ENCODE peak calls at places on chromosomes 16 and 17, in six cellular contexts. H, C, Z, B, E and G are unnamed samples.

GRCh38 chr16:28884045-28884444 is 5.8 kb downstream of the ATP2A1 start:
- DNase-seq in H (no peak), C (no peak), Z (no peak), B (no peak), E (no peak), G (no peak)

GRCh38 chr17:76432712-76433336 is 20.1 kb downstream of the UBE2O start:
- DNase-seq in H (no peak), C (no peak), Z (no peak), B (peak; percentile 65), E (peak; percentile 52), G (no peak)

GRCh38 chr17:61294777-61295176 is 104.9 kb upstream of the TBX2 start:
- DNase-seq in H (no peak), C (no peak), Z (no peak), B (peak; percentile 57), E (peak; percentile 87), G (no peak)

GRCh38 chr17:78226752-78227454 is 4.5 kb upstream of the TMEM235 start:
- DNase-seq in H (no peak), C (no peak), Z (peak; percentile 28), B (peak; percentile 71), E (no peak), G (no peak)

GRCh38 chr17:61381537-61381936 is 18.1 kb upstream of the TBX2 start:
- DNase-seq in H (no peak), C (no peak), Z (no peak), B (no peak), E (no peak), G (no peak)

GRCh38 chr17:74213897-74214386 is 571 bp downstream of the TTYH2 start:
- DNase-seq in H (no peak), C (peak; percentile 44), Z (no peak), B (no peak), E (no peak), G (no peak)

GRCh38 chr17:68641276-68642117 is 40.3 kb upstream of the FAM20A start:
- DNase-seq in H (peak; percentile 43), C (no peak), Z (no peak), B (no peak), E (no peak), G (no peak)

GRCh38 chr17:979539-980405 is at the start of gene NXN:
- DNase-seq in H (peak; percentile 93), C (peak; percentile 89), Z (peak; percentile 63), B (peak; percentile 51), E (peak; percentile 92), G (peak; percentile 89)

GRCh38 chr16:27219161-27219560 is 15.8 kb downstream of the KDM8 start:
- DNase-seq in H (no peak), C (no peak), Z (no peak), B (no peak), E (no peak), G (no peak)

GRCh38 chr16:28219283-28219682 is 7.5 kb upstream of the XPO6 start:
- DNase-seq in H (no peak), C (no peak), Z (no peak), B (no peak), E (no peak), G (no peak)

GRCh38 chr17:44354582-44355309 is 8.9 kb downstream of the FAM171A2 start:
- DNase-seq in H (peak; percentile 79), C (peak; percentile 60), Z (peak; percentile 20), B (no peak), E (peak; percentile 53), G (peak; percentile 76)

GRCh38 chr16:23949630-23950290 is 114.0 kb downstream of the PRKCB start:
- DNase-seq in H (no peak), C (peak; percentile 30), Z (peak; percentile 41), B (no peak), E (no peak), G (peak; percentile 59)

GRCh38 chr17:77961741-77962140 is 3.2 kb downstream of the TNRC6C start:
- DNase-seq in H (no peak), C (no peak), Z (no peak), B (no peak), E (no peak), G (no peak)

GRCh38 chr17:45847101-45847500 is 2.4 kb downstream of the SPPL2C start:
- DNase-seq in H (no peak), C (no peak), Z (no peak), B (no peak), E (no peak), G (no peak)

GRCh38 chr17:78032166-78032565 is 73.7 kb downstream of the TNRC6C start:
- DNase-seq in H (no peak), C (no peak), Z (no peak), B (peak; percentile 30), E (peak; percentile 85), G (no peak)

GRCh38 chr17:78104540-78104941 is 24.0 kb downstream of the TMC6 start:
- DNase-seq in H (no peak), C (no peak), Z (no peak), B (no peak), E (no peak), G (no peak)

GRCh38 chr17:65618516-65618915 is 57.1 kb upstream of the AXIN2 start:
- DNase-seq in H (no peak), C (no peak), Z (no peak), B (no peak), E (no peak), G (no peak)

GRCh38 chr17:3665834-3666233 is 2.5 kb downstream of the TAX1BP3 start:
- DNase-seq in H (no peak), C (peak; percentile 53), Z (no peak), B (no peak), E (no peak), G (no peak)

GRCh38 chr17:76153202-76153601 is 12.2 kb upstream of the FOXJ1 start:
- DNase-seq in H (no peak), C (no peak), Z (no peak), B (no peak), E (no peak), G (no peak)

GRCh38 chr17:63440127-63440769 is 5.9 kb downstream of the CYB561 start:
- DNase-seq in H (no peak), C (no peak), Z (no peak), B (no peak), E (no peak), G (peak; percentile 27)

GRCh38 chr16:68802190-68802589 is 41.1 kb upstream of the TANGO6 start:
- DNase-seq in H (no peak), C (no peak), Z (peak; percentile 24), B (peak; percentile 58), E (peak; percentile 13), G (no peak)

GRCh38 chr16:50303605-50304466 is 37.5 kb downstream of the ADCY7 start:
- DNase-seq in H (no peak), C (no peak), Z (no peak), B (no peak), E (no peak), G (no peak)

GRCh38 chr17:50371526-50371925 is 1.5 kb downstream of the MRPL27 start:
- DNase-seq in H (no peak), C (no peak), Z (no peak), B (no peak), E (no peak), G (no peak)
- H3K27ac ChIP-seq in H (no peak overlapping the region), C (no peak overlapping the region), Z (no peak overlapping the region), B (no peak overlapping the region), E (no peak overlapping the region), G (no peak overlapping the region)

DNA sequence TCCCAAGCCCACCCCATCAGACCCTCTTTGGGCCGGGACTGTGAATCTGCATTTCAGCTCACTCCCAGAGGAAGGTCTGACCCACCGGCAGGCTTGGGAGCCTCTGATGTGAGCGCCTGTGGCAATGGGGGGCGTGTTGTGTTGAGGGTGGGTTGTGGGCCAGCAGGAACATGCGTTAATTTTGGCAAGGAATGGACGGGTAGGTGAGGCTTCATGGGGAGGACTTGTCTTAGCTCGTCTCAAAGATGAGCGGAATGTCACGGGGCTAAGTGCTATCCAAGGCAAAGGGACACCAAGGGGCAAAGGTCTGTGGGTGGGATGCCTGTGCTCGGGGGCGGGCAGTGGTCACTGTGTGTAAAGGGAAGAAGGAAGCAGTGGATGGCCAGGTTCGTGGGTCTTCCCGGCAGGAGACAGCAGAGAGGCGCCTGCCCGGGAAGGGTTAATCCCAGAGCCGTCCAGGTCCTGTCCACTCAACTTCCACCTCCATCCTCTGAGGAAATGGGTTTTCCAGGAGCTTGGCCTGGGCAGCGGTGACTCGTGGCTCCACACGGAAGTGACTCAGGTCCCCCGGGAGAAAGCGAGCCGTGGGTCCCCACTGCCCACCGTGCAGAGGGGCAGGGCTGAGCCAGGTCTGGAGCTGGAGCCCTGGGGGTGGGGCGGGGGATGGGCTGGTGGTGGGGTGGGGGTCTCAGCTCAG is 17.4 kb downstream of the ADGRG1 start:
- DNase-seq in H (no peak), C (peak; percentile 60), Z (no peak), B (peak; percentile 62), E (peak; percentile 91), G (no peak)
- H3K4me1 ChIP-seq in H (no peaks in the 10 kb centered on the region), C (peaks cover 70% of the 10 kb centered on the region), Z (no peaks in the 10 kb centered on the region), B (peaks cover 58% of the 10 kb centered on the region), E (peaks cover 26% of the 10 kb centered on the region), G (peaks cover 20% of the 10 kb centered on the region)

DNA sequence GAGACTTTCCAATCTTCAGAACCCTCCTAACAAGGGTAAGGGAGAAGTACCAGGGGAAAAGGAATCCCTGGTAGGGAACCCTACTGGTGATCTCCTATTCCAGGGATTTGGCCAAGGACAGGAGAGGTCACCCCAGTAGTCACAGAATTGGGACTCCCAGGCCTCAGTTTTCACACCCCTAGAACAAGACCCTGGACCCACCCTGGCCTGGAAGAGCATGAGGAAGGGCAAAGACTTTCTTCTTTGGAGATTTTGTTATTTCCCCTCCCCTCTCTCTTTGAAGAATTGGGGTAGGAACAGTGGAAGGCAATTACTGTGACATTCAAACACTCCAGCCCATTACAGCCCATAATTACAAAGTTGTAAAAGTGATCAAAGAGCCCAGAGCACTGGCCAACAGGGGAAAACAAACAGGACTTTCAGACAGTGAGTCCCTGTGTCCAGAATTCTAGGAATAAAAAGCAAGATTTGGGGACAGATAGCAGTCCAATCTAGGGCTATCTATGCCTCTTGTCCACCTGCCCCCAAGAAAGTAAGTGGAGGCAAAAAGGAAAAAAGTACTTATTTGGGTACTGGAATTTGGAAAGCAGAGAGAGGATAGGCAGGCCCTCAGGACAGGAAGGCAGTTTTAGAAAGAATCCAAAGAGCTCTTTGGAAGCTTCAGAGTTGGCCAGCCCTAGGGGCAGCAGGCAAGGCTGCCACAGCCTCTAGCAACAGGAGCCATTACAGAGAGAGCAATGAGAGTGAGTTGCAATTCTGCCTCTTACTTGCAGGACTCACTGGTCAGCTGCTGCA is 13.4 kb upstream of the SUPT4H1 start:
- DNase-seq in H (no peak), C (no peak), Z (peak; percentile 46), B (no peak), E (no peak), G (no peak)
- H3K27ac ChIP-seq in H (peak overlapping the region; percentile 90), C (no peak overlapping the region), Z (peak overlapping the region; percentile 86), B (no peak overlapping the region), E (no peak overlapping the region), G (peak overlapping the region; percentile 20)

GRCh38 chr17:42389902-42390301 is 1.7 kb upstream of the STAT3 start:
- DNase-seq in H (no peak), C (no peak), Z (no peak), B (no peak), E (no peak), G (no peak)

GRCh38 chr17:42388381-42389134 is at the start of gene STAT3:
- DNase-seq in H (peak; percentile 100), C (peak; percentile 100), Z (peak; percentile 100), B (no peak), E (peak; percentile 100), G (peak; percentile 100)

GRCh38 chr17:42387221-42387657 is 1.0 kb downstream of the STAT3 start:
- DNase-seq in H (no peak), C (no peak), Z (peak; percentile 48), B (no peak), E (peak; percentile 74), G (no peak)

GRCh38 chr17:42387663-42388380 is 420 bp downstream of the STAT3 start:
- DNase-seq in H (peak; percentile 61), C (peak; percentile 38), Z (peak; percentile 71), B (no peak), E (peak; percentile 59), G (no peak)

DNA sequence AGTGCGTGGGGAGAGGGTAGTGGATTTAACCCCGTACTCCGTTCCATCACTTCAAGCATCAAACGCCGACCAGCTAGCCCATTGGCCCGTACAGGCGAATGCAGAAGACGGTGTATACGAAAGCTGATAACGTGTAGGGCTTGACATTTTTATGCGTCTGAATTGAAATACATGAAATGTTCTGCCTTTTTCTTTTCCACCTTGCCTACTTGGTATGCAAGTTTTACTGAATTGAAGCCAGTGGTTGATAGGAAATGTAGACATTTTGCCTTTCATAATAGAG is 834 bp upstream of the STAT3 start:
- DNase-seq in H (no peak), C (no peak), Z (no peak), B (no peak), E (no peak), G (no peak)
- H3K4me1 ChIP-seq in H (peaks cover 8% of the 10 kb centered on the region), C (peaks cover 52% of the 10 kb centered on the region), Z (no peaks in the 10 kb centered on the region), B (no peaks in the 10 kb centered on the region), E (peaks cover 16% of the 10 kb centered on the region), G (peaks cover 33% of the 10 kb centered on the region)